ENCODE peak calls at places on chromosomes 12 and 14, in ten cellular contexts. V is endothelial cell of umbilical vein, F is GM23338, T is HepG2, O is ovary, X is cardiac muscle cell, A is fibroblast of the aortic adventitia, Z is NB4, R is mucosa of descending colon, Q is lower leg skin. D is an unnamed sample.

GRCh38 chr14:60350366-60350720 is 101.3 kb downstream of the PPM1A start:
- DNase-seq in Z (no peak), T (no peak), R (no peak), F (peak), Q (no peak), A (peak), X (peak), O (no peak), V (no peak), D (no peak)

GRCh38 chr12:56488041-56488955 is at the start of gene GLS2:
- DNase-seq in F (peak), A (peak), O (peak), X (peak), Z (no peak), R (peak), V (peak), Q (peak), T (peak), D (peak)

GRCh38 chr14:56273151-56273550 is 154.9 kb downstream of the PELI2 start:
- DNase-seq in O (no peak), F (no peak), X (peak), R (no peak), Z (no peak), A (peak), Q (peak), V (no peak), T (no peak), D (peak)

GRCh38 chr12:59066445-59066844 is 146.1 kb upstream of the LRIG3 start:
- DNase-seq in V (no peak), F (no peak), O (no peak), A (no peak), T (no peak), R (no peak), Z (no peak), Q (no peak), X (no peak), D (no peak)

GRCh38 chr14:62084020-62084419 is 321.8 kb downstream of the SNAPC1 start:
- DNase-seq in R (no peak), X (no peak), Z (no peak), T (no peak), Q (no peak), F (no peak), A (no peak), O (no peak), V (no peak), D (no peak)

GRCh38 chr14:64958201-64958600 is 13.9 kb downstream of the RAB15 start:
- DNase-seq in F (no peak), T (no peak), V (no peak), A (no peak), Q (no peak), Z (no peak), O (no peak), R (no peak), X (no peak), D (no peak)

GRCh38 chr14:99543985-99544384 is 60.0 kb downstream of the CCDC85C start:
- DNase-seq in Z (no peak), Q (no peak), V (no peak), R (no peak), O (no peak), A (no peak), X (no peak), F (no peak), T (no peak), D (no peak)

GRCh38 chr12:105916698-105917059 is 222.1 kb downstream of the NUAK1 start:
- DNase-seq in T (no peak), Q (no peak), F (no peak), R (no peak), O (no peak), A (no peak), X (no peak), Z (no peak), V (no peak), D (peak)

GRCh38 chr12:104958946-104959841 is 1.1 kb upstream of the SLC41A2 start:
- DNase-seq in V (peak), Q (no peak), O (no peak), F (peak), X (peak), Z (no peak), A (peak), T (peak), R (no peak), D (peak)

GRCh38 chr12:107468182-107468581 is 217.4 kb upstream of the PWP1 start:
- DNase-seq in O (no peak), T (no peak), R (no peak), F (peak), X (no peak), Z (no peak), Q (no peak), A (no peak), V (no peak), D (no peak)

GRCh38 chr14:64544607-64545312 is 4.2 kb downstream of the HSPA2 start:
- DNase-seq in Q (no peak), F (peak), R (no peak), Z (no peak), T (no peak), A (no peak), O (no peak), X (no peak), V (no peak), D (no peak)

GRCh38 chr12:12883369-12884001 is 7.9 kb upstream of the GPRC5A start:
- DNase-seq in X (peak), Q (no peak), F (no peak), T (peak), V (peak), Z (no peak), A (peak), R (no peak), O (no peak), D (no peak)

GRCh38 chr14:96584199-96584906 is 82.2 kb downstream of the PAPOLA start:
- DNase-seq in R (no peak), X (peak), O (no peak), A (no peak), F (peak), Z (peak), Q (peak), T (peak), V (peak), D (no peak)

GRCh38 chr14:94816113-94816512 is 46.2 kb upstream of the GSC start:
- DNase-seq in T (no peak), Q (no peak), V (no peak), R (no peak), O (no peak), A (no peak), F (peak), Z (no peak), X (no peak), D (peak)

GRCh38 chr12:25051583-25052190 is 102.8 kb upstream of the BCAT1 start:
- DNase-seq in O (no peak), Z (peak), Q (no peak), R (peak), T (no peak), F (no peak), A (no peak), X (no peak), V (no peak), D (no peak)

GRCh38 chr14:34837801-34838322 is 37.3 kb downstream of the BAZ1A start:
- DNase-seq in X (no peak), T (peak), F (no peak), Z (no peak), Q (no peak), O (no peak), V (peak), R (no peak), A (no peak), D (no peak)

GRCh38 chr12:123431951-123432886 is 4.3 kb downstream of the RILPL2 start:
- DNase-seq in A (no peak), X (no peak), V (peak), Z (peak), R (no peak), T (no peak), F (no peak), O (no peak), Q (no peak), D (peak)

GRCh38 chr12:11822071-11822818 is 172.8 kb downstream of the ETV6 start:
- DNase-seq in X (peak), O (no peak), F (no peak), Q (no peak), A (peak), Z (no peak), T (no peak), V (peak), R (no peak), D (peak)

GRCh38 chr14:62209287-62209899 is 447.2 kb downstream of the SNAPC1 start:
- DNase-seq in O (no peak), V (peak), A (peak), Q (no peak), F (no peak), T (no peak), X (peak), R (no peak), Z (no peak), D (peak)

GRCh38 chr12:119479121-119479561 is 114.4 kb upstream of the TMEM233 start:
- DNase-seq in Q (no peak), X (no peak), F (no peak), R (no peak), V (no peak), Z (no peak), T (no peak), O (no peak), A (no peak), D (no peak)

GRCh38 chr14:100620437-100621100 is 33.4 kb upstream of the BEGAIN start:
- DNase-seq in Q (no peak), X (no peak), A (no peak), F (no peak), V (no peak), Z (no peak), T (no peak), R (peak), O (no peak), D (no peak)

GRCh38 chr14:52650774-52651173 is 44.6 kb downstream of the ERO1A start:
- DNase-seq in A (peak), Q (no peak), V (no peak), F (no peak), T (peak), R (no peak), O (no peak), Z (no peak), X (no peak), D (peak)

GRCh38 chr14:44732144-44732543 is 225.1 kb upstream of the FSCB start:
- DNase-seq in V (no peak), X (no peak), O (no peak), T (no peak), F (no peak), Q (no peak), R (no peak), Z (no peak), A (no peak), D (no peak)

GRCh38 chr12:82176016-82176415 is 182.2 kb downstream of the CCDC59 start:
- DNase-seq in Z (no peak), Q (no peak), T (no peak), F (peak), O (no peak), A (no peak), R (no peak), X (no peak), V (no peak), D (no peak)

GRCh38 chr14:63287661-63288483 is 30.9 kb downstream of the GPHB5 start:
- DNase-seq in T (no peak), O (no peak), A (peak), Z (no peak), X (no peak), R (no peak), Q (no peak), V (no peak), F (no peak), D (peak)

GRCh38 chr12:19694627-19695026 is 255.3 kb downstream of the AEBP2 start:
- DNase-seq in X (peak), O (no peak), V (no peak), A (peak), R (no peak), F (no peak), T (no peak), Z (peak), Q (no peak), D (peak)

GRCh38 chr12:120901818-120902217 is 2.3 kb downstream of the SPPL3 start:
- DNase-seq in F (no peak), Q (no peak), R (no peak), X (no peak), V (no peak), Z (no peak), O (no peak), T (no peak), A (no peak), D (no peak)
- H3K4me3 ChIP-seq in F (no peak), Q (no peak), R (no peak), X (no peak), V (no peak), Z (peak), O (no peak), T (peak), A (peak), D (no peak)

DNA sequence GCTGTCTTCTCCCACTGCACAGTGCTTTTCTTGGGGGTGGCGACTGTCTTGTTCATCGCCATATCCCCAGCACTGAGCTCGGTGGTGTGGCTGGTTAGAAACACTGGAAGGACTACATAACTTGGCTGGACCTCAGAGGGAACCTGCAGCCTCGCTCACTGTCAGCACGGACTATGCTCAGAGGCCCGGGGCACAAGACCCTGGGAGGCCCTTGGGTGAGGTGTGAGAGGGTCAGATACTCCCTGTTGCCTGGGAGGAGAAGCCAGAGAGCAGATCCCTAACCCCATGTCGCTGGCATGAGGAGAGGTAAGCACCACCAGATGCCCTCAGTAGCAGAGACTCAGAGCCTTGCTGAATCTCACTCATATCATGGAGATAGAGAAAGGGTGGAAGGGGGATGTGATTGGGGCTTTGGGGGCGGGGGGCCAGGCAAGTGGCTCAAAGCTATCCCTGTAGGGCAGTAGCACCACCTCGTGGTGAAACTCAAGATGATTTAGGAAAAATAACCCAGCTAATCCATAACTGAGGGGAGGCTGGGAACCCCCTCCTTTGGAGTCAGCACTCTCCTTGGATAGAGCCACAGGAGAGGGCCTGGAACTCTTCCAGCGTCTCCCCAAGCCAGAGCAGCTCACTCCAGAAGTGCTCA is 18.7 kb upstream of the HDAC7 start:
- DNase-seq in R (no peak), O (peak), A (peak), X (peak), V (peak), Q (no peak), F (peak), Z (peak), T (peak), D (peak)
- TF ChIP-seq CTCF in R (peak), O (peak), A (peak), X (peak), V (peak), Q (no peak), F (peak), Z (peak), T (peak), D (peak)

DNA sequence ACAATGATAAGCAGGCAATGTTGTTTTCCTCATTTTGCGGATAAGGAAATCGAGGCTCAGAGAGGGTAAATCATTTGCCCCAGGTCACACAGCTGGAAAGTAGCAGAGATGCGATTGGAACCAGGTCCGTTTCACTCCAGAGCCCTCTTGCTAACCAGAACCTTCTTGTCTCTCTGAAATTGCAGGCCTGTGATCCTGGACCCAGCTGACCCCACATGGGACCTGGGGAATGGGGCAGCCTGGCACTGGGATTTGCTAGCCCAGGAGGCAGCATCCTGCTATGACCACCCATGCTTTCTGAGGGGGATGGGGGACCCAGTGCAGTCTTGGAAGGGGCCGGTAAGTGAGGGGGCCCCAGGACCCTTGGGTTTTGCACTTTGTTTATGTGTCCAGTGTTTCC is 9.5 kb downstream of the OAS3 start:
- DNase-seq in Q (no peak), X (no peak), V (no peak), T (no peak), O (no peak), Z (no peak), R (no peak), F (no peak), A (no peak), D (no peak)
- H3K4me3 ChIP-seq in Q (no peak), X (no peak), V (no peak), T (no peak), O (no peak), Z (no peak), R (no peak), F (no peak), A (no peak), D (no peak)

GRCh38 chr14:80585506-80585835 is 356.1 kb downstream of the CEP128 start:
- DNase-seq in X (no peak), O (no peak), V (no peak), A (peak), Z (no peak), T (no peak), F (no peak), R (no peak), Q (no peak), D (no peak)

GRCh38 chr14:80586116-80586515 is 355.4 kb downstream of the CEP128 start:
- DNase-seq in Z (no peak), V (no peak), Q (no peak), T (no peak), R (no peak), O (no peak), X (no peak), F (no peak), A (no peak), D (no peak)

GRCh38 chr14:80584638-80585505 is 356.7 kb downstream of the CEP128 start:
- DNase-seq in Q (no peak), Z (no peak), A (no peak), V (peak), O (no peak), R (no peak), X (no peak), F (no peak), T (peak), D (no peak)

DNA sequence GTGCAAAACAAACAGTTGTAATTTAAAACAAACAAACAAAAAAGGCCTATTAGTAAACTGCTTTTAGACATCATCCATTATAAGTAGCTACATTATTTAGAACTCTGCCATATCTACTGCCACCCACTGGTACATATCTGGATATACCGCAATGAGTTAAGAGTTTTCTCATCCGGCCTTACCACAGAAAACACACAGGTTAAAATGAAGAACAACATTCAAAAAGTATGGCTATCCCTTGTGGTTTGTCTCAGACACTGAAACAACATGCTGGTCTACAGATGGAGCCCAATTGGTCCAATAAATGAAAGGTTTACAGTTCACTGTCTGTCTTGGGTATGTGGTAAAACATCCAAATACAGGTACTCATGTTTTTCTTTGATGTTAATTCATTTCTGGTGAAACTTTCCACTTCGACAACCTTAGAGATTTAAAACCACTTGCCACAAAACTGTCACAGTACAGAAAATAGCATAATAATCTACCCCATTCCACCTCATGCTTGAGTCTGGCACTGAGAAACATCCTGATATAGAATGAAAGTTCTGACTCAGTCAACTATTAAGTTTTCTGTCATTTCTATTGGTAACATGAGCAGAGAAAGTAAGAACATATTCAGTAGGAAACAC is 354.3 kb downstream of the CEP128 start:
- DNase-seq in Q (no peak), F (peak), O (no peak), X (peak), T (peak), Z (peak), V (peak), A (peak), R (no peak), D (peak)
- TF ChIP-seq CTCF in Q (no peak), F (peak), O (no peak), X (peak), T (peak), Z (peak), V (peak), A (peak), R (no peak), D (peak)

DNA sequence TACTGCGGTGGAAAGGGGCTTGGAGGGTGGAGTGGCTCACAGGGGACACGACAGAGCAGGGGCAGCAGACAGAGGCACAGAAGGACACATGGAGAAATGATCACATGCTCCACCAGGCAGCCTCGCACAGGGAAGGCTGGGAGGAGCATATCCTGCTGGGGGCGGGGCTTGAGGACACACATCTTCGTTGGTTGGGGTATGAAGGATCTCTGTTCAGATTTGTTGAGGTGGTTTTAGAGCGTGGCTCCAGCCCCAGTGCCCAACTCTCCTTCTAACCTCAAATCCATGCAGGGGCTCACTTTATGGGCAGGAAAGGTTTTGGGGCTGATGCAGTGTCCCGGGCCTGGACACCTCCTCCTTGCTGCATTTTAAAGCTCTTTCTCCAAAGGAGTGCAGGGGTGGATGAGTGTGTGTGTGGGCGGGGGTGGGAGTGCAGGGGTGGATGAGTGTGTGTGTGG is 741 bp upstream of the P3H3 start:
- DNase-seq in R (peak), F (peak), V (peak), X (peak), O (peak), Z (peak), T (peak), Q (peak), A (peak), D (peak)
- H3K4me3 ChIP-seq in R (no peak), F (peak), V (no peak), X (no peak), O (peak), Z (no peak), T (no peak), Q (no peak), A (peak), D (peak)

DNA sequence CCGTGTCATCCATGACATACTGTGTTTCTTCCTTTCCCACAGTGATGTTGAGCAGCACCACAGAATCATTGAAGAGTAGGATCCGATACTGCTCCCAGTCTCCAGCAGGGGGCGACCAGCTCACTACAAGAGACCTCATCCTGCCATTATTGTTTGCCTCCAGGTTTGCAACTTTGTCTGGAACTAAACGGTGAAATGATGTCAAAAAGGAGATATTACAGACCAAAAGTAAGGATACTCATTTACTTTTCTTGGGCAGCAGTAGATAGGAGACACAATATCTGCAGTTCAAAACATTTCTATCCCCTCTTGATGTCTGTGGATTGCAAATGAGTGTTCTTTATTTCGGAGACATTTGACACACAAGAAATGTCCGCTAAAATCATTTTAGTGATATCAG is 47.2 kb downstream of the PTPRB start:
- DNase-seq in V (peak), A (peak), O (peak), T (peak), F (peak), R (no peak), Z (peak), X (peak), Q (peak), D (peak)
- TF ChIP-seq CTCF in V (peak), A (peak), O (peak), T (peak), F (peak), R (peak), Z (peak), X (peak), Q (no peak), D (peak)

D was measured in AG10803.